ENCODE peak calls at places on chromosomes 5 and 9, in nine cellular contexts. G is HCT116, E is hepatocyte, P is GM23338, H is MM.1S, Z is PC-3, O is OCI-LY7, L is PC-9, I is SK-N-SH. N is an unnamed sample. For H3K9me2, the result is how much of the 10 kb centered on the place peaks cover.

GRCh38 chr5:124919752-124920151 is 173.3 kb upstream of the ZNF608 start:
- DNase-seq in G (no peak), E (no peak), P (peak), H (no peak), Z (no peak), O (no peak), L (no peak), I (no peak), N (no peak)

GRCh38 chr5:61600945-61601491 is 269.0 kb downstream of the ZSWIM6 start:
- DNase-seq in G (no peak), E (no peak), P (no peak), H (no peak), Z (no peak), O (no peak), L (no peak), I (no peak), N (no peak)

GRCh38 chr9:70600479-70600878 is 186.0 kb upstream of the KLF9 start:
- DNase-seq in G (no peak), E (peak), P (no peak), H (no peak), Z (no peak), O (no peak), L (no peak), I (no peak), N (peak)

GRCh38 chr5:181223041-181223728 is at the start of gene TRIM41:
- DNase-seq in G (peak), E (peak), P (peak), H (peak), Z (peak), O (peak), L (peak), I (peak), N (peak)

GRCh38 chr5:73912755-73913365 is 286.9 kb downstream of the ARHGEF28 start:
- DNase-seq in G (no peak), E (peak), P (no peak), H (peak), Z (no peak), O (no peak), L (no peak), I (no peak), N (no peak)

GRCh38 chr5:165624547-165624946 is 2119.1 kb downstream of the MAT2B start:
- DNase-seq in G (no peak), E (no peak), P (no peak), H (no peak), Z (no peak), O (no peak), L (no peak), I (no peak), N (no peak)

GRCh38 chr9:4298255-4299005 is 1.4 kb downstream of the GLIS3 start:
- DNase-seq in G (no peak), E (peak), P (peak), H (peak), Z (peak), O (no peak), L (peak), I (peak), N (peak)

GRCh38 chr9:98281281-98281680 is 25.8 kb upstream of the TBC1D2 start:
- DNase-seq in G (no peak), E (no peak), P (no peak), H (no peak), Z (no peak), O (no peak), L (no peak), I (no peak), N (no peak)

GRCh38 chr5:107570805-107571531 is 99.8 kb downstream of the EFNA5 start:
- DNase-seq in G (no peak), E (peak), P (peak), H (peak), Z (no peak), O (peak), L (peak), I (no peak), N (no peak)

GRCh38 chr5:83721878-83722779 is 1.5 kb upstream of the HAPLN1 start:
- DNase-seq in G (peak), E (peak), P (peak), H (peak), Z (peak), O (no peak), L (no peak), I (peak), N (peak)

DNA sequence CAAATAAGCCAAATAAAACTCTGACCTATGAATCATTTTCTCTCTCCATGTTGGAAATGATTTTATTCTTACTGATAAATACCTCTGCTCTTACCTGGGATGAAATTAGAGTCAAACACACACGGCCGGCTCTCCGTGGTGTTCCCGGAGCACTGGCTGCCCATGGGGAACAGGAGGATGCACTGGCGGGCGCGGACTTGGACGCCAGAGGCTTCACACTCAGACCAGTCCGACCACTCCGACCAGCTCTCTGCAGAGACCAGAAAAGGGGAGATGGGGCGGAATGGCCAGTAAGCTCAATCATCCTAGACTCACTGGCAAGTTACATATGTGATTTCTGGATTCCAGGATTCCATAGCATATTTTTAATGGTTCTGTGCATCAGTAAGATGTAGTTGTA is 494.1 kb downstream of the SEMA5A start:
- DNase-seq in G (no peak), E (no peak), P (no peak), H (no peak), Z (no peak), O (no peak), L (no peak), I (no peak), N (no peak)
- H3K9me2 ChIP-seq in G (under half), E (under half), P (under half), H (under half), Z (under half), O (under half), L (under half), I (under half), N (under half)

GRCh38 chr9:121797056-121797455 is 145.6 kb downstream of the DAB2IP start:
- DNase-seq in G (no peak), E (no peak), P (no peak), H (no peak), Z (no peak), O (no peak), L (no peak), I (no peak), N (no peak)
- H2AFZ ChIP-seq in G (no peak), E (no peak), P (peak), H (no peak), Z (no peak), O (no peak), L (no peak), I (no peak), N (no peak)

DNA sequence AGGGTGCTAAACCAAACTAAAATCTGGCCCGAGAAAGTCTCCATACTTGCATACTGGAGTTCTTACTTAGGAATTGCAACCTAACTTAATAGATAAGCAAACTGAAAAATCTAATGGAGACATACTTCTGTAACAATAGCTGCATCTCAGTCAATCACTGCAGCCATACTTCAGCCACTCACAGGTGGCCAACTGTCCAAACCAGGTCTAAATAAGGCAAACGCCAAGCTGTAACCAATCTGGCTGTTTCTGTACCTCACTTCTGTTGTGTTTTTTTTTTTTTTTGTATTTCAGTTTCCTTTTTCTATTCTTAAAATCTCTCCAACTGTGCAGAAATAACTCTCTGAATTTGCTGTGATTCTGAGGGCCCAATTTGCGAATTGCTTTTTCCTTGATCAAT is 4.4 kb upstream of the NDUFB6 start:
- DNase-seq in G (no peak), E (no peak), P (no peak), H (peak), Z (no peak), O (no peak), L (no peak), I (no peak), N (no peak)
- H3K9me2 ChIP-seq in G (under half), E (under half), P (under half), H (under half), Z (under half), O (under half), L (under half), I (under half), N (under half)

GRCh38 chr5:160159991-160160826 is 41.0 kb upstream of the PWWP2A start:
- DNase-seq in G (no peak), E (peak), P (peak), H (peak), Z (no peak), O (peak), L (no peak), I (no peak), N (no peak)
- H2AFZ ChIP-seq in G (no peak), E (peak), P (no peak), H (peak), Z (no peak), O (peak), L (peak), I (peak), N (peak)

GRCh38 chr9:21295992-21296391 is 9.1 kb downstream of the IFNA5 start:
- DNase-seq in G (no peak), E (no peak), P (no peak), H (no peak), Z (no peak), O (no peak), L (no peak), I (no peak), N (no peak)

GRCh38 chr9:21294325-21294724 is 10.8 kb downstream of the IFNA5 start:
- DNase-seq in G (peak), E (peak), P (no peak), H (no peak), Z (peak), O (no peak), L (peak), I (no peak), N (peak)

DNA sequence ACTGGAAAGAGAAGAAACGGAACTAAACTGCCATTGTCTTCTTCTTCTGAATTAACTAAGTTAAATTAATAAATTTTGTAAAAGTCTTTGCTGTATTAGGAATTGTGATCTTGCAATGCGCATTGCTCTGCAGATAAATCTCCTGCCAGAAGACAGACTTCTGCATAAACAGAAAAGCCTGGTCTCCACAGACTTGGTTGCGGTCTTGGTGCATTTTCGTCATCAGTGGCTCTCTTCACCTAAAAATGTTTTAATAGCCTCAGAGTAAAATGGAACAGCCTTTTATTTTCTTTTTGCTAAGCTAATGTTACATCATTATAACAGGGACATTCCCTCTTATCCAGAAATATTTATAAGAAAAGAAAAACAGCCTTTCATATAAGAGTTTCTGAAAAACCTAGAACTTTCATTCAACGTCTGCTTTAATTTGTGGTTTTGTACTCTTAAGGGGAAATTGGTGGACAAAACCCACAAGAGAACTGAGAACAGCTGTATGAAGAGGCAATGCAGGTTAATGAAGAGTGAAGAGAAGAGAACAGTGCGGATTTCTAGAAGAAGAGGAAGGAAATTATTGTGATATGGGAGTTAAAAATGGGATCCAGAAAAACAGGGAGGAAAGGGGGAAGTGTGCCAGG is 10.1 kb downstream of the IFNA5 start:
- DNase-seq in G (no peak), E (no peak), P (no peak), H (peak), Z (no peak), O (no peak), L (no peak), I (no peak), N (no peak)
- H3K9me2 ChIP-seq in G (under half), E (under half), P (under half), H (under half), Z (under half), O (under half), L (under half), I (under half), N (under half)

GRCh38 chr5:174347183-174347582 is 301.7 kb downstream of the NSG2 start:
- DNase-seq in G (no peak), E (no peak), P (no peak), H (no peak), Z (no peak), O (no peak), L (no peak), I (no peak), N (no peak)
- H2AFZ ChIP-seq in G (no peak), E (no peak), P (no peak), H (no peak), Z (no peak), O (no peak), L (no peak), I (no peak), N (no peak)

GRCh38 chr9:124257070-124257864 is 482 bp upstream of the NEK6 start:
- DNase-seq in G (no peak), E (no peak), P (peak), H (no peak), Z (peak), O (peak), L (no peak), I (no peak), N (peak)

GRCh38 chr9:124259273-124260078 is 1.7 kb downstream of the NEK6 start:
- DNase-seq in G (peak), E (peak), P (no peak), H (no peak), Z (peak), O (peak), L (peak), I (no peak), N (peak)

GRCh38 chr9:124258765-124259272 is 1.1 kb downstream of the NEK6 start:
- DNase-seq in G (no peak), E (no peak), P (peak), H (no peak), Z (peak), O (no peak), L (no peak), I (no peak), N (peak)

GRCh38 chr9:124256517-124257069 is 1.2 kb upstream of the NEK6 start:
- DNase-seq in G (no peak), E (peak), P (no peak), H (no peak), Z (peak), O (peak), L (peak), I (no peak), N (peak)

DNA sequence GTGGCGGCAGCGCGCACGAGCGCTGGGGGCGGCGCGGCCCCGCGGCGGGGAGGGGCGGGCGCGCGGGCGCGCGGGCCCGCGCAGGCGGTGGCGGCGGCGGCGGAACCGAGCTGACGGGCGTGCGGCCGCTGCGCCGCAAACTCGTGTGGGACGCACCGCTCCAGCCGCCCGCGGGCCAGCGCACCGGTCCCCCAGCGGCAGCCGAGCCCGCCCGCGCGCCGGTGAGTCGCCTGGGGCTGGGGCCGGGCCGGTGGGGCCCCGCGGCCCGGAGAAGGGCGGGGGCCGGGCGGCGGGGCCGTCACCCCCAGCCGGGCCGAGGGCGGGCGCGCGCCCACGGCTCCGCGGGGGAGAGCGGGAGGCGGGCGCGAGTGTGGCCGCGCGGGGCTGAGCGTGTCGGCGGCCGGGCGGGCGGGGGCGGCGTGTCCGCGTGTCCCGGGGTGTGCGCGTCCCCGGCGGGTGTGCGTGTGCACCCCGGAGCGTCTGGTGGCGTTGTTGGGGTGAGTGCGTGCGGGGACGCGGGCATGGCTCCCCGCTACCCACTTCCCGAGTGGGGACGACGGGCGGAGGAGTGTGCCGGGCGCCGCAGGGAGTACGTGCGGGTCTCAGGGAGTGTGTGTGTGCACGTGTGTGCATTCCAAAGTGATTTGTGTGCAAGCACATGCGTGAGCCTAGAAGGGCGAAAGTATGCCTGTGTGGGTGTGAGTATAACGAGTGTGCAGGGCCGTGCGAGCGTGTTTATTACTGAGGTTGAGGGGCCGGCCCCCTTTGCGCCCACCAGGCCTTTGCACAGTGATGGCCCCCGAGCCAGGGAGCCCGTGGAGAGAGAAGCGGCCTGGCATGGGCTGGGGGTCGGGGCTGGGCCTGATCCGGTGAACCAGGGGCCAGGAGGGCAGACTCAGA is at the start of gene NEK6:
- DNase-seq in G (no peak), E (peak), P (no peak), H (peak), Z (peak), O (peak), L (no peak), I (peak), N (peak)
- H3K9me2 ChIP-seq in G (under half), E (under half), P (under half), H (under half), Z (under half), O (under half), L (under half), I (under half), N (under half)

GRCh38 chr9:104232781-104233341 is 138.8 kb downstream of the SMC2 start:
- DNase-seq in G (no peak), E (no peak), P (no peak), H (no peak), Z (peak), O (no peak), L (no peak), I (no peak), N (peak)
- H2AFZ ChIP-seq in G (no peak), E (no peak), P (no peak), H (no peak), Z (no peak), O (no peak), L (no peak), I (peak), N (no peak)

GRCh38 chr9:136738960-136739359 is 3.8 kb downstream of the LCN10 start:
- DNase-seq in G (no peak), E (no peak), P (no peak), H (no peak), Z (no peak), O (no peak), L (no peak), I (no peak), N (no peak)

GRCh38 chr9:136734837-136735496 is 7.8 kb downstream of the LCN10 start:
- DNase-seq in G (no peak), E (no peak), P (no peak), H (no peak), Z (no peak), O (no peak), L (no peak), I (no peak), N (no peak)

GRCh38 chr9:136733611-136734010 is 9.1 kb downstream of the LCN10 start:
- DNase-seq in G (no peak), E (no peak), P (no peak), H (no peak), Z (no peak), O (no peak), L (no peak), I (no peak), N (no peak)

GRCh38 chr9:136732446-136733178 is 10.1 kb downstream of the LCN10 start:
- DNase-seq in G (no peak), E (no peak), P (no peak), H (no peak), Z (no peak), O (no peak), L (no peak), I (no peak), N (no peak)

GRCh38 chr9:136735812-136736480 is 6.8 kb downstream of the LCN10 start:
- DNase-seq in G (no peak), E (no peak), P (no peak), H (no peak), Z (no peak), O (no peak), L (no peak), I (no peak), N (no peak)
- H3K9me2 ChIP-seq in G (under half), E (under half), P (under half), H (under half), Z (under half), O (under half), L (under half), I (under half), N (under half)